ENCODE peak calls at places on chromosomes 6 and 20, in four cellular contexts. One of them, this sample, is unnamed.

GRCh38 chr6:89610149-89610642 is 28.4 kb downstream of the LYRM2 start:
- DNase-seq in lung: peak; percentile 65
- DNase-seq in HL-60: peak; percentile 76
- DNase-seq in ovary: peak; percentile 70
- DNase-seq in this sample: peak; percentile 32

GRCh38 chr20:19603390-19603753 is 154.7 kb upstream of the RIN2 start:
- DNase-seq in lung: no peak
- DNase-seq in HL-60: no peak
- DNase-seq in ovary: no peak
- DNase-seq in this sample: no peak

GRCh38 chr6:153613719-153614455 is 425.2 kb upstream of the OPRM1 start:
- DNase-seq in HL-60: no peak
- DNase-seq in ovary: no peak
- DNase-seq in lung: no peak
- DNase-seq in this sample: no peak

GRCh38 chr6:137549106-137549505 is 54.9 kb upstream of the OLIG3 start:
- DNase-seq in lung: no peak
- DNase-seq in HL-60: no peak
- DNase-seq in ovary: no peak
- DNase-seq in this sample: no peak

GRCh38 chr6:27617700-27618689 is 145.1 kb upstream of the ZNF184 start:
- DNase-seq in HL-60: no peak
- DNase-seq in ovary: no peak
- DNase-seq in lung: no peak
- DNase-seq in this sample: peak; percentile 62

GRCh38 chr6:169451065-169451840 is 197.6 kb upstream of the THBS2 start:
- DNase-seq in lung: no peak
- DNase-seq in HL-60: no peak
- DNase-seq in ovary: no peak
- DNase-seq in this sample: peak; percentile 40

GRCh38 chr6:136405410-136406029 is 115.9 kb upstream of the BCLAF1 start:
- DNase-seq in lung: peak; percentile 34
- DNase-seq in ovary: no peak
- DNase-seq in HL-60: peak; percentile 68
- DNase-seq in this sample: peak; percentile 60

GRCh38 chr6:91137286-91137685 is 550.4 kb upstream of the MAP3K7 start:
- DNase-seq in ovary: no peak
- DNase-seq in HL-60: no peak
- DNase-seq in lung: no peak
- DNase-seq in this sample: no peak

GRCh38 chr20:43016257-43016656 is 173.4 kb downstream of the PTPRT start:
- DNase-seq in ovary: no peak
- DNase-seq in HL-60: no peak
- DNase-seq in lung: no peak
- DNase-seq in this sample: no peak

GRCh38 chr6:4281341-4282293 is 146.2 kb upstream of the ECI2 start:
- DNase-seq in HL-60: no peak
- DNase-seq in lung: peak; percentile 55
- DNase-seq in ovary: peak; percentile 47
- DNase-seq in this sample: peak; percentile 25

GRCh38 chr6:41813469-41813868 is 26.0 kb downstream of the TOMM6 start:
- DNase-seq in HL-60: no peak
- DNase-seq in ovary: no peak
- DNase-seq in lung: no peak
- DNase-seq in this sample: peak; percentile 29

GRCh38 chr6:14365393-14365792 is 247.8 kb downstream of the CD83 start:
- DNase-seq in HL-60: no peak
- DNase-seq in lung: no peak
- DNase-seq in ovary: no peak
- DNase-seq in this sample: peak; percentile 16

GRCh38 chr6:10412948-10413849 is 1.7 kb downstream of the TFAP2A start:
- DNase-seq in lung: no peak
- DNase-seq in HL-60: no peak
- DNase-seq in ovary: no peak
- DNase-seq in this sample: no peak

GRCh38 chr20:46820682-46821081 is 74.0 kb upstream of the EYA2 start:
- DNase-seq in lung: no peak
- DNase-seq in HL-60: no peak
- DNase-seq in ovary: no peak
- DNase-seq in this sample: no peak

GRCh38 chr6:32700391-32701040 is 34.1 kb upstream of the HLA-DQB1 start:
- DNase-seq in HL-60: peak; percentile 31
- DNase-seq in lung: peak; percentile 32
- DNase-seq in ovary: peak; percentile 35
- DNase-seq in this sample: peak; percentile 72

GRCh38 chr20:54539521-54540046 is 64.2 kb downstream of the DOK5 start:
- DNase-seq in HL-60: no peak
- DNase-seq in ovary: no peak
- DNase-seq in lung: no peak
- DNase-seq in this sample: no peak

GRCh38 chr6:52157301-52157930 is 28.8 kb upstream of the IL17A start:
- DNase-seq in HL-60: no peak
- DNase-seq in lung: no peak
- DNase-seq in ovary: no peak
- DNase-seq in this sample: peak; percentile 70

GRCh38 chr20:699811-700338 is 24.3 kb upstream of the SCRT2 start:
- DNase-seq in lung: no peak
- DNase-seq in HL-60: no peak
- DNase-seq in ovary: no peak
- DNase-seq in this sample: no peak

GRCh38 chr6:31622678-31623077 is 2.2 kb downstream of the PRRC2A start:
- DNase-seq in lung: peak; percentile 50
- DNase-seq in HL-60: peak; percentile 62
- DNase-seq in ovary: no peak
- DNase-seq in this sample: no peak

GRCh38 chr20:49602370-49603208 is 34.7 kb upstream of the PTGIS start:
- DNase-seq in HL-60: no peak
- DNase-seq in ovary: no peak
- DNase-seq in lung: no peak
- DNase-seq in this sample: no peak

GRCh38 chr6:57123111-57123510 is 33.1 kb downstream of the ZNF451 start:
- DNase-seq in ovary: no peak
- DNase-seq in lung: no peak
- DNase-seq in HL-60: no peak
- DNase-seq in this sample: peak; percentile 17

GRCh38 chr20:10963717-10964266 is 290.0 kb upstream of the JAG1 start:
- DNase-seq in HL-60: no peak
- DNase-seq in lung: no peak
- DNase-seq in ovary: no peak
- DNase-seq in this sample: no peak

GRCh38 chr20:34526466-34526865 is 10.2 kb downstream of the DYNLRB1 start:
- DNase-seq in lung: no peak
- DNase-seq in ovary: no peak
- DNase-seq in HL-60: no peak
- DNase-seq in this sample: no peak

GRCh38 chr20:3071610-3072529 is at the start of gene OXT:
- DNase-seq in HL-60: no peak
- DNase-seq in ovary: no peak
- DNase-seq in lung: no peak
- DNase-seq in this sample: no peak

GRCh38 chr6:24494726-24495515 is at the start of gene ALDH5A1:
- DNase-seq in ovary: peak; percentile 82
- DNase-seq in lung: peak; percentile 65
- DNase-seq in HL-60: peak; percentile 68
- DNase-seq in this sample: peak; percentile 42
- TF ChIP-seq CTCF in ovary: no peak
- TF ChIP-seq CTCF in lung: peak; percentile 31
- TF ChIP-seq CTCF in HL-60: no peak
- TF ChIP-seq CTCF in this sample: no peak

DNA sequence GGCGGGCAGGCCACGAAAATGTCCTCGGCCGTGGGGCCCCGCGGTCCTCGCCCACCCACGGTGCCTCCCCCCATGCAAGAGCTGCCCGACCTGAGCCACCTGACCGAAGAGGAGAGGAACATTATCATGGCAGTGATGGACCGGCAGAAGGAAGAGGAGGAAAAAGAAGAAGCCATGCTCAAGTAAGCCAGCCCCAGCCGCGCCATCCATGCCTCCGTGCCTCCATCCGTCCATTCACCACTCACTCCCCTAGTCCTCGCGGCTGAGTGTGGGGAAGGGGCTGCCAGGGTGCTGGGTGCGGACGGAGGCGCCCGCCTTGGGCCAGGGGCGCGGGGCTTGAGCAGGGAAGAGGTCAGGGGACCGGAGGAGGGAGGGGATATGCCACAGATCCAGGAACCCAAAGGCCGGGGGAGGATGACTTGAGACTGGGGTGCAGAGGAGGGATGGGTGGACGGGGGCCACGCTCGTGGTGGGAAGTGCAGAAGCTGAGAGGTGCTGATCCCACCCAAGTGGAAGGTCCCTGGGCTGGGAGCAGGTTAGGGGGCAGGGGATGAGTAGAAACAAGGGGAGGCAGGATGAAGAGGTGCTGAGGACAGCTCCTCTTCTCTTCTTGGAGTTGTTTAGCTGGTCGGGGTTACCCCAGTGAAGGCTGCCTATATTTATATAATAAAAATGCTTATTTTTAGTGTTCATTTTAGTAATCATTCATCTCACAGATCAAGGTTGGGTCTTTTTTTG is 825 bp downstream of the RIMS1 start:
- DNase-seq in lung: no peak
- DNase-seq in ovary: no peak
- DNase-seq in HL-60: no peak
- DNase-seq in this sample: no peak
- H3K4me3 ChIP-seq in lung: peak overlapping the region; percentile 49
- H3K4me3 ChIP-seq in ovary: peak overlapping the region; percentile 15
- H3K4me3 ChIP-seq in HL-60: no peak overlapping the region
- H3K4me3 ChIP-seq in this sample: no peak overlapping the region

DNA sequence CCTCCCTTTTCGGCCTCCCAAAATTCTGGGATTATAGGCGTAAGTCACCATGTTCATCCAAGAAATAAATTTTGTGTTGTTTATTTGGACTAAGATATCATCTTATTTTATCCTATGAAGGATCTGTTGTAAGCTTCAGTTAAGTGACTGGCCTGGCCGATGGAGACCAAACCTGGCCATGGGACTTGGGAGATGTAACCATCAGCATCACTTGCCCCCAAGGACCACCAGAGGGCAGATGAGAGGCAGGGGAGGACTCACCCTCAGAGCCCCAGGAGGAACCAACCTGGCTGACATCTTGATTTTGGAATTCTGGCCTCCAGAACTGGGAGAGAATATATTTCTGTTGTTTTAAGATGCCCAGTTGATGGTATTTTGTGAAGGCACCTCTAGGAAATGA is 266.7 kb downstream of the CDH26 start:
- DNase-seq in lung: no peak
- DNase-seq in ovary: no peak
- DNase-seq in HL-60: peak; percentile 42
- DNase-seq in this sample: peak; percentile 41
- TF ChIP-seq CTCF in lung: no peak
- TF ChIP-seq CTCF in ovary: no peak
- TF ChIP-seq CTCF in HL-60: peak; percentile 22
- TF ChIP-seq CTCF in this sample: peak; percentile 71

GRCh38 chr6:72182337-72183246 is 296.2 kb downstream of the RIMS1 start:
- DNase-seq in HL-60: peak; percentile 19
- DNase-seq in lung: peak; percentile 54
- DNase-seq in ovary: no peak
- DNase-seq in this sample: peak; percentile 4
- H3K4me3 ChIP-seq in HL-60: peak overlapping the region; percentile 2
- H3K4me3 ChIP-seq in lung: no peak overlapping the region
- H3K4me3 ChIP-seq in ovary: no peak overlapping the region
- H3K4me3 ChIP-seq in this sample: peak overlapping the region; percentile 20

DNA sequence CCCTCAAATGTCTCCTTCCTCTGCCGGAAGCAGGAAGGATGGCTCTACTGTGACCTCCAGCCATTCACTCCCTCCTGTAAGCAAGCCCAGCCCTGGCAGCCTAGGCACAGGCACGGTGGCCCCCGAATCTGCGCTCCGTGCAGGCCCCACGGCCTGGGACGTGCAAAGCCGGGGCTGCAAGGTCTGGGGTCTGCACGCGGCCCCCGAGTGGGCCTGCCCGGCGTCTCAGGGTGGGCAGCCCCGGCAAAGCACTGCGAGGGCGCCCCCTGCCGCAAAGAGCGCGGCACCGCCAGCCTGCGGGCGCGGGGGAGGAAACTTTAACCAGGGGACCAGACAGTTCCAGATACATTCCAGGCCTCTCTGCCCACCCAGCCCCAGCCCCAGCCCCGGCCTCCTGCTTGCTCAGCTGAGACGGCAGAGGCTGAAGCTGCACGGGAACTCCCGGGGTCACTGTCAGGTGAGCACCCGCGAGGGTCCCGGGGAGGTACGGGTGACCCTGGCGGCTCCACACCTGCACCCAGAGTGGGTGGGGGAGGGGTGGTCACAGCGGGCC is 98.8 kb downstream of the ASXL1 start:
- DNase-seq in lung: no peak
- DNase-seq in HL-60: no peak
- DNase-seq in ovary: peak; percentile 85
- DNase-seq in this sample: no peak
- TF ChIP-seq CTCF in lung: no peak
- TF ChIP-seq CTCF in HL-60: no peak
- TF ChIP-seq CTCF in ovary: peak; percentile 86
- TF ChIP-seq CTCF in this sample: no peak